ENCODE peak calls at places on chromosomes 4 and X, in eight cellular contexts. Y, K, B, C, V, I, D and Z are unnamed samples. For H3K36me3, the result is how much of the 10 kb centered on the place peaks cover.

GRCh38 chr4:107689912-107690587 is 30.0 kb downstream of the PAPSS1 start:
- DNase-seq in Y (peak), K (no peak), B (no peak), C (no peak), V (peak), I (no peak), D (no peak), Z (no peak)

GRCh38 chr4:87620491-87620890 is 12.2 kb downstream of the DSPP start:
- DNase-seq in Y (no peak), K (no peak), B (no peak), C (no peak), V (no peak), I (no peak), D (no peak), Z (no peak)

GRCh38 chr4:7196283-7196651 is 3.9 kb downstream of the SORCS2 start:
- DNase-seq in Y (peak), K (no peak), B (no peak), C (no peak), V (peak), I (no peak), D (no peak), Z (no peak)

GRCh38 chrX:110383414-110383813 is 24.8 kb downstream of the RTL9 start:
- DNase-seq in Y (no peak), K (no peak), B (no peak), C (no peak), V (no peak), I (no peak), D (no peak), Z (no peak)

GRCh38 chrX:103539695-103540094 is 20.4 kb upstream of the RAB40A start:
- DNase-seq in Y (no peak), K (no peak), B (no peak), C (no peak), V (no peak), I (no peak), D (no peak), Z (no peak)

GRCh38 chr4:53518807-53519206 is 72.5 kb downstream of the LNX1 start:
- DNase-seq in Y (no peak), K (no peak), B (no peak), C (no peak), V (no peak), I (no peak), D (no peak), Z (no peak)

GRCh38 chrX:10549280-10549679 is 71.1 kb downstream of the MID1 start:
- DNase-seq in Y (no peak), K (no peak), B (no peak), C (no peak), V (peak), I (no peak), D (no peak), Z (no peak)

GRCh38 chrX:102858826-102859627 is 78.0 kb upstream of the RAB40AL start:
- DNase-seq in Y (no peak), K (peak), B (no peak), C (no peak), V (no peak), I (no peak), D (no peak), Z (peak)

GRCh38 chrX:1397441-1397840 is 5.5 kb upstream of the SLC25A6 start:
- DNase-seq in Y (no peak), K (no peak), B (no peak), C (no peak), V (no peak), I (no peak), D (peak), Z (no peak)

GRCh38 chrX:111394581-111394980 is 17.4 kb downstream of the DCX start:
- DNase-seq in Y (no peak), K (no peak), B (no peak), C (no peak), V (no peak), I (no peak), D (no peak), Z (no peak)
- H3K36me3 ChIP-seq in Y (under half), K (under half), B (under half), C (under half), V (under half), I (under half), D (under half), Z (under half)

GRCh38 chr4:48653217-48654014 is 126.7 kb downstream of the FRYL start:
- DNase-seq in Y (no peak), K (peak), B (no peak), C (no peak), V (no peak), I (peak), D (peak), Z (no peak)
- H3K4me3 ChIP-seq in Y (no peak), K (no peak), B (no peak), C (no peak), V (peak), I (no peak), D (no peak), Z (no peak)

DNA sequence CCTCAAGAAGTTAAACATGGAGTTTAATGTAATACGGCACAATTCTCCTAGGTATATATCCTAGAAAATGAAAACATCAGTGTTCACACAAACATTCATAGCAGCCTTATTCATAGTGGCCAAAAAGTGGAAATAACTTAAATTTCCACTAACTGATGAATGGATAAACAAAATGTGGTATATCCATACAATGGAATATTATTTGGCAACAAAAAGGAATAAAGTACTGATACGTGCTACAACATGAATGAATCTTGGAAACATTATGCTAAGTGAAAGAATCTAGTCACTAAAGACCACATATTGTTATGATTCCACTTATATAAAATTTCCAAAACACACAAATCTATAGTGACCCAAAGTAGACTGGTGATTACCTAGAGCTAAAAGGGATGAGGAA is 14.6 kb downstream of the SDAD1 start:
- DNase-seq in Y (no peak), K (no peak), B (no peak), C (no peak), V (no peak), I (no peak), D (no peak), Z (no peak)
- H3K36me3 ChIP-seq in Y (under half), K (under half), B (half or more), C (under half), V (half or more), I (under half), D (under half), Z (half or more)

DNA sequence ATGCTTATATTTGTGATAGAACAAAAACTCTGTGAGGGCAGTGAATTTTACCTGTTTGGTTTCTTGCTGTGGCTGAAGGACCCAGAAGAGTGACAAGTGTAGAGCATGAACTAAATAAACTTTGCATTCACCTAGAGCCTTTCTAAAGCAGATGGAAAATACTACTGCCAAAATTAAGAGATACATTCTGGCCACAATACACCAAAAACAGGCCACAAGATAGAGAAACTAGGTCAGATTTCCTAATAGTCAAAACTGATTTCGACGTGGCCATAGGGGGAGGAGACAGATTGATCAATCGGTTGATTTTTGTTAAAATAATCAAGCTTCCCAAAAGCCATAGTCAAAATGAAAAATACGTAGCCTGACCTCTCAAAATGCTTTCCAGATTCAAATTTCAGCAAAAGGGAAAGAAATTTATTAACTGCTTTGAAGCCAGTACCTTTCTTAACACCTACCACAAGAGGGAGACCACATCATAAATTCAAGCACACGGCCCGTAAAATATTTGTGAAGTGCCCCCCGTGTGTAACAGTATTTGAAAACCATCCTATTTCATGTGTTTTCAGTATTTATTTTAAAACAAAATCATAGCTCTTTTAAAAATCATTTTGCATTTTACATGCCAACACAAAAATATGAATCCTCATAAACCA is 132.4 kb downstream of the CORIN start:
- DNase-seq in Y (no peak), K (peak), B (no peak), C (no peak), V (no peak), I (no peak), D (no peak), Z (no peak)
- H3K4me3 ChIP-seq in Y (no peak), K (no peak), B (no peak), C (no peak), V (no peak), I (no peak), D (no peak), Z (peak)

GRCh38 chr4:25401066-25401465 is 24.0 kb downstream of the ANAPC4 start:
- DNase-seq in Y (no peak), K (peak), B (no peak), C (no peak), V (peak), I (no peak), D (no peak), Z (no peak)

GRCh38 chr4:25402521-25402920 is 25.5 kb downstream of the ANAPC4 start:
- DNase-seq in Y (no peak), K (no peak), B (no peak), C (no peak), V (no peak), I (no peak), D (no peak), Z (no peak)

GRCh38 chr4:25405453-25405852 is 28.4 kb downstream of the ANAPC4 start:
- DNase-seq in Y (no peak), K (no peak), B (no peak), C (no peak), V (no peak), I (no peak), D (no peak), Z (no peak)

GRCh38 chr4:25406081-25406692 is 29.1 kb downstream of the ANAPC4 start:
- DNase-seq in Y (no peak), K (no peak), B (no peak), C (no peak), V (peak), I (no peak), D (no peak), Z (no peak)

DNA sequence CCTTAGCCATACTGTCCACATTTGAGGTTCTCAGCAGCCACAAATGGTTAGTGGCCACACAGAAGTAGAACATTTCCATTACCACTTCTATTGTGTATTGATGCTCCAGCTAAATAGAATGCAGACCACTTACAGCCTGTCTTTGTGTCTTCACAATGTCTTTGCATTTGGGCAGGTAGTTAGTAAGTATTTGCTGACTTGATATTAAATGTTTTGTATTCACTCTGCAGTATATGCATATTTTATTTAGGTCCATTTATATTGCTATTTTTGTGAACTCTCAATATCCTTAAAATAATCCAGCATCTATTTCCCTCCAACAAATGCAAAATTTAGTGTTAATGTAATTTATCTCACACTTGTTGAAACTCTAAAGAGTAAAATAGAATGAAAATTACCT is 26.6 kb downstream of the ANAPC4 start:
- DNase-seq in Y (no peak), K (no peak), B (no peak), C (no peak), V (no peak), I (no peak), D (no peak), Z (no peak)
- H3K36me3 ChIP-seq in Y (under half), K (under half), B (half or more), C (under half), V (under half), I (under half), D (under half), Z (under half)